ENCODE peak calls at places on chromosomes 16 and 17, in six cellular contexts. One of them, this sample, is unnamed.

GRCh38 chr17:14748036-14748715 is 447.3 kb downstream of the HS3ST3B1 start:
- DNase-seq in SK-N-SH: no peak
- DNase-seq in GM23338: no peak
- DNase-seq in K562: no peak
- DNase-seq in GM12878: no peak
- DNase-seq in HepG2: no peak
- DNase-seq in this sample: no peak

GRCh38 chr17:14776791-14777190 is 475.9 kb downstream of the HS3ST3B1 start:
- DNase-seq in SK-N-SH: no peak
- DNase-seq in GM23338: no peak
- DNase-seq in K562: no peak
- DNase-seq in GM12878: no peak
- DNase-seq in HepG2: no peak
- DNase-seq in this sample: no peak

GRCh38 chr16:22775220-22775912 is 38.6 kb upstream of the HS3ST2 start:
- DNase-seq in SK-N-SH: no peak
- DNase-seq in GM23338: no peak
- DNase-seq in K562: no peak
- DNase-seq in GM12878: no peak
- DNase-seq in HepG2: no peak
- DNase-seq in this sample: no peak

GRCh38 chr17:11598274-11599221 is at the start of gene DNAH9:
- DNase-seq in SK-N-SH: peak
- DNase-seq in GM23338: peak
- DNase-seq in K562: peak
- DNase-seq in GM12878: no peak
- DNase-seq in HepG2: peak
- DNase-seq in this sample: no peak

GRCh38 chr17:41917192-41917591 is 1.6 kb downstream of the ACLY start:
- DNase-seq in SK-N-SH: no peak
- DNase-seq in GM23338: no peak
- DNase-seq in K562: peak
- DNase-seq in GM12878: no peak
- DNase-seq in HepG2: peak
- DNase-seq in this sample: no peak

GRCh38 chr17:58375811-58376210 is 23.8 kb upstream of the SUPT4H1 start:
- DNase-seq in SK-N-SH: no peak
- DNase-seq in GM23338: peak
- DNase-seq in K562: no peak
- DNase-seq in GM12878: no peak
- DNase-seq in HepG2: no peak
- DNase-seq in this sample: no peak

GRCh38 chr17:68197091-68197996 is 50.5 kb upstream of the AMZ2 start:
- DNase-seq in SK-N-SH: peak
- DNase-seq in GM23338: peak
- DNase-seq in K562: peak
- DNase-seq in GM12878: no peak
- DNase-seq in HepG2: no peak
- DNase-seq in this sample: no peak

GRCh38 chr16:88599092-88599733 is 29.0 kb downstream of the ZC3H18 start:
- DNase-seq in SK-N-SH: no peak
- DNase-seq in GM23338: no peak
- DNase-seq in K562: no peak
- DNase-seq in GM12878: no peak
- DNase-seq in HepG2: no peak
- DNase-seq in this sample: no peak

GRCh38 chr16:87724490-87725291 is 41.1 kb downstream of the KLHDC4 start:
- DNase-seq in SK-N-SH: no peak
- DNase-seq in GM23338: no peak
- DNase-seq in K562: no peak
- DNase-seq in GM12878: peak
- DNase-seq in HepG2: no peak
- DNase-seq in this sample: no peak

GRCh38 chr17:71423871-71424546 is 696.8 kb upstream of the SOX9 start:
- DNase-seq in SK-N-SH: no peak
- DNase-seq in GM23338: peak
- DNase-seq in K562: no peak
- DNase-seq in GM12878: no peak
- DNase-seq in HepG2: no peak
- DNase-seq in this sample: peak

GRCh38 chr17:45013021-45013997 is 38.1 kb downstream of the DCAKD start:
- DNase-seq in SK-N-SH: no peak
- DNase-seq in GM23338: peak
- DNase-seq in K562: no peak
- DNase-seq in GM12878: no peak
- DNase-seq in HepG2: no peak
- DNase-seq in this sample: no peak

GRCh38 chr17:261640-262039 is 80.2 kb upstream of the DOC2B start:
- DNase-seq in SK-N-SH: no peak
- DNase-seq in GM23338: no peak
- DNase-seq in K562: no peak
- DNase-seq in GM12878: no peak
- DNase-seq in HepG2: no peak
- DNase-seq in this sample: no peak

GRCh38 chr17:55772086-55772485 is 21.2 kb downstream of the PCTP start:
- DNase-seq in SK-N-SH: no peak
- DNase-seq in GM23338: no peak
- DNase-seq in K562: no peak
- DNase-seq in GM12878: no peak
- DNase-seq in HepG2: no peak
- DNase-seq in this sample: no peak

GRCh38 chr16:18800674-18801196 is 614 bp downstream of the ARL6IP1 start:
- DNase-seq in SK-N-SH: no peak
- DNase-seq in GM23338: peak
- DNase-seq in K562: peak
- DNase-seq in GM12878: no peak
- DNase-seq in HepG2: no peak
- DNase-seq in this sample: no peak

GRCh38 chr17:32007463-32008298 is 498 bp downstream of the LRRC37B start:
- DNase-seq in SK-N-SH: peak
- DNase-seq in GM23338: peak
- DNase-seq in K562: peak
- DNase-seq in GM12878: no peak
- DNase-seq in HepG2: no peak
- DNase-seq in this sample: no peak

GRCh38 chr17:75344664-75345063 is 55.4 kb upstream of the SLC25A19 start:
- DNase-seq in SK-N-SH: no peak
- DNase-seq in GM23338: peak
- DNase-seq in K562: peak
- DNase-seq in GM12878: no peak
- DNase-seq in HepG2: no peak
- DNase-seq in this sample: no peak

GRCh38 chr17:20156196-20157077 is 147.3 kb downstream of the SPECC1 start:
- DNase-seq in SK-N-SH: peak
- DNase-seq in GM23338: peak
- DNase-seq in K562: peak
- DNase-seq in GM12878: no peak
- DNase-seq in HepG2: peak
- DNase-seq in this sample: peak

GRCh38 chr16:813204-813915 is 12.8 kb upstream of the GNG13 start:
- DNase-seq in SK-N-SH: peak
- DNase-seq in GM23338: peak
- DNase-seq in K562: peak
- DNase-seq in GM12878: no peak
- DNase-seq in HepG2: peak
- DNase-seq in this sample: no peak

GRCh38 chr17:69508814-69509213 is 94.3 kb downstream of the MAP2K6 start:
- DNase-seq in SK-N-SH: no peak
- DNase-seq in GM23338: no peak
- DNase-seq in K562: no peak
- DNase-seq in GM12878: no peak
- DNase-seq in HepG2: no peak
- DNase-seq in this sample: no peak

GRCh38 chr17:5587431-5588032 is 3.2 kb upstream of the NLRP1 start:
- DNase-seq in SK-N-SH: peak
- DNase-seq in GM23338: peak
- DNase-seq in K562: peak
- DNase-seq in GM12878: no peak
- DNase-seq in HepG2: peak
- DNase-seq in this sample: peak

GRCh38 chr16:46747777-46748651 is at the start of gene MYLK3:
- DNase-seq in SK-N-SH: no peak
- DNase-seq in GM23338: peak
- DNase-seq in K562: peak
- DNase-seq in GM12878: no peak
- DNase-seq in HepG2: peak
- DNase-seq in this sample: no peak

GRCh38 chr17:75030161-75030560 is 16.6 kb downstream of the ATP5PD start:
- DNase-seq in SK-N-SH: no peak
- DNase-seq in GM23338: no peak
- DNase-seq in K562: no peak
- DNase-seq in GM12878: no peak
- DNase-seq in HepG2: no peak
- DNase-seq in this sample: no peak

GRCh38 chr17:2064980-2065785 is 10.3 kb downstream of the HIC1 start:
- DNase-seq in SK-N-SH: peak
- DNase-seq in GM23338: peak
- DNase-seq in K562: peak
- DNase-seq in GM12878: no peak
- DNase-seq in HepG2: no peak
- DNase-seq in this sample: no peak

GRCh38 chr16:22646948-22647556 is 136.4 kb downstream of the NPIPB5 start:
- DNase-seq in SK-N-SH: no peak
- DNase-seq in GM23338: no peak
- DNase-seq in K562: peak
- DNase-seq in GM12878: no peak
- DNase-seq in HepG2: no peak
- DNase-seq in this sample: no peak

GRCh38 chr17:31269597-31269996 is 27.4 kb downstream of the OMG start:
- DNase-seq in SK-N-SH: no peak
- DNase-seq in GM23338: peak
- DNase-seq in K562: no peak
- DNase-seq in GM12878: no peak
- DNase-seq in HepG2: peak
- DNase-seq in this sample: peak

GRCh38 chr17:42913981-42914617 is 13.5 kb downstream of the G6PC1 start:
- DNase-seq in SK-N-SH: no peak
- DNase-seq in GM23338: no peak
- DNase-seq in K562: no peak
- DNase-seq in GM12878: no peak
- DNase-seq in HepG2: no peak
- DNase-seq in this sample: no peak

GRCh38 chr17:4550534-4551039 is 4.6 kb downstream of the MYBBP1A start:
- DNase-seq in SK-N-SH: no peak
- DNase-seq in GM23338: no peak
- DNase-seq in K562: no peak
- DNase-seq in GM12878: no peak
- DNase-seq in HepG2: no peak
- DNase-seq in this sample: no peak

GRCh38 chr17:863880-864279 is 81.7 kb downstream of the MRM3 start:
- DNase-seq in SK-N-SH: no peak
- DNase-seq in GM23338: no peak
- DNase-seq in K562: no peak
- DNase-seq in GM12878: no peak
- DNase-seq in HepG2: no peak
- DNase-seq in this sample: no peak

GRCh38 chr17:64024215-64024654 is 3.8 kb upstream of the ICAM2 start:
- DNase-seq in SK-N-SH: no peak
- DNase-seq in GM23338: no peak
- DNase-seq in K562: peak
- DNase-seq in GM12878: no peak
- DNase-seq in HepG2: no peak
- DNase-seq in this sample: no peak

GRCh38 chr17:29577778-29578211 is 9.3 kb downstream of the TP53I13 start:
- DNase-seq in SK-N-SH: no peak
- DNase-seq in GM23338: no peak
- DNase-seq in K562: no peak
- DNase-seq in GM12878: no peak
- DNase-seq in HepG2: no peak
- DNase-seq in this sample: no peak

GRCh38 chr17:46898364-46898763 is 24.6 kb upstream of the GOSR2 start:
- DNase-seq in SK-N-SH: no peak
- DNase-seq in GM23338: no peak
- DNase-seq in K562: no peak
- DNase-seq in GM12878: no peak
- DNase-seq in HepG2: no peak
- DNase-seq in this sample: no peak

GRCh38 chr17:58758890-58759289 is 3.2 kb downstream of the PPM1E start:
- DNase-seq in SK-N-SH: no peak
- DNase-seq in GM23338: no peak
- DNase-seq in K562: no peak
- DNase-seq in GM12878: no peak
- DNase-seq in HepG2: no peak
- DNase-seq in this sample: no peak

GRCh38 chr16:84990782-84991181 is 20.6 kb downstream of the ZDHHC7 start:
- DNase-seq in SK-N-SH: no peak
- DNase-seq in GM23338: no peak
- DNase-seq in K562: no peak
- DNase-seq in GM12878: no peak
- DNase-seq in HepG2: no peak
- DNase-seq in this sample: no peak
- TF ChIP-seq REST in SK-N-SH: no peak
- TF ChIP-seq REST in GM23338: no peak
- TF ChIP-seq REST in K562: no peak
- TF ChIP-seq REST in GM12878: no peak
- TF ChIP-seq REST in HepG2: no peak
- TF ChIP-seq REST in this sample: no peak

GRCh38 chr17:10372906-10373305 is at the start of gene MYH13:
- DNase-seq in SK-N-SH: no peak
- DNase-seq in GM23338: no peak
- DNase-seq in K562: no peak
- DNase-seq in GM12878: no peak
- DNase-seq in HepG2: no peak
- DNase-seq in this sample: no peak

GRCh38 chr17:10369239-10369638 is 3.6 kb downstream of the MYH13 start:
- DNase-seq in SK-N-SH: no peak
- DNase-seq in GM23338: no peak
- DNase-seq in K562: no peak
- DNase-seq in GM12878: no peak
- DNase-seq in HepG2: no peak
- DNase-seq in this sample: no peak

GRCh38 chr17:10368561-10368960 is 4.2 kb downstream of the MYH13 start:
- DNase-seq in SK-N-SH: no peak
- DNase-seq in GM23338: no peak
- DNase-seq in K562: no peak
- DNase-seq in GM12878: no peak
- DNase-seq in HepG2: no peak
- DNase-seq in this sample: no peak

GRCh38 chr17:10370209-10370608 is 2.6 kb downstream of the MYH13 start:
- DNase-seq in SK-N-SH: no peak
- DNase-seq in GM23338: no peak
- DNase-seq in K562: no peak
- DNase-seq in GM12878: no peak
- DNase-seq in HepG2: no peak
- DNase-seq in this sample: no peak
- H2AFZ ChIP-seq in SK-N-SH: no peak
- H2AFZ ChIP-seq in GM23338: peak
- H2AFZ ChIP-seq in K562: no peak
- H2AFZ ChIP-seq in GM12878: no peak
- H2AFZ ChIP-seq in HepG2: no peak
- H2AFZ ChIP-seq in this sample: no peak

GRCh38 chr16:12254566-12254965 is 278.0 kb downstream of the SNX29 start:
- DNase-seq in SK-N-SH: no peak
- DNase-seq in GM23338: no peak
- DNase-seq in K562: no peak
- DNase-seq in GM12878: no peak
- DNase-seq in HepG2: no peak
- DNase-seq in this sample: no peak
- H3K4me2 ChIP-seq in SK-N-SH: no peak
- H3K4me2 ChIP-seq in GM23338: no peak
- H3K4me2 ChIP-seq in K562: no peak
- H3K4me2 ChIP-seq in GM12878: no peak
- H3K4me2 ChIP-seq in HepG2: no peak
- H3K4me2 ChIP-seq in this sample: no peak

GRCh38 chr17:72569193-72569946 is 448.6 kb downstream of the SOX9 start:
- DNase-seq in SK-N-SH: peak
- DNase-seq in GM23338: no peak
- DNase-seq in K562: no peak
- DNase-seq in GM12878: no peak
- DNase-seq in HepG2: peak
- DNase-seq in this sample: no peak
- TF ChIP-seq REST in SK-N-SH: no peak
- TF ChIP-seq REST in GM23338: no peak
- TF ChIP-seq REST in K562: no peak
- TF ChIP-seq REST in GM12878: no peak
- TF ChIP-seq REST in HepG2: no peak
- TF ChIP-seq REST in this sample: no peak

This sample was measured in HCT116.